ENCODE peak calls at places on chromosome 13, in four cellular contexts. One of them, this sample, is unnamed.

GRCh38 chr13:89968468-89968867 is 1379.0 kb upstream of the MIR17HG start:
- DNase-seq in mammary epithelial cell: no peak
- DNase-seq in Peyer's patch: no peak
- DNase-seq in CD8-positive, alpha-beta memory T cell: no peak
- DNase-seq in this sample: no peak

GRCh38 chr13:64482373-64482772 is 2747.8 kb downstream of the PCDH9 start:
- DNase-seq in mammary epithelial cell: no peak
- DNase-seq in Peyer's patch: no peak
- DNase-seq in CD8-positive, alpha-beta memory T cell: no peak
- DNase-seq in this sample: no peak

GRCh38 chr13:19845758-19846157 is 17.7 kb downstream of the ZMYM5 start:
- DNase-seq in mammary epithelial cell: peak; percentile 97
- DNase-seq in Peyer's patch: no peak
- DNase-seq in CD8-positive, alpha-beta memory T cell: no peak
- DNase-seq in this sample: no peak

GRCh38 chr13:80783926-80784325 is 443.0 kb upstream of the SPRY2 start:
- DNase-seq in mammary epithelial cell: no peak
- DNase-seq in Peyer's patch: no peak
- DNase-seq in CD8-positive, alpha-beta memory T cell: no peak
- DNase-seq in this sample: no peak

GRCh38 chr13:85366759-85367417 is 432.3 kb downstream of the SLITRK6 start:
- DNase-seq in mammary epithelial cell: no peak
- DNase-seq in Peyer's patch: no peak
- DNase-seq in CD8-positive, alpha-beta memory T cell: no peak
- DNase-seq in this sample: no peak

GRCh38 chr13:110214637-110215036 is 92.3 kb downstream of the COL4A1 start:
- DNase-seq in mammary epithelial cell: no peak
- DNase-seq in Peyer's patch: no peak
- DNase-seq in CD8-positive, alpha-beta memory T cell: no peak
- DNase-seq in this sample: no peak

GRCh38 chr13:35293579-35293978 is 182.9 kb downstream of the MAB21L1 start:
- DNase-seq in mammary epithelial cell: no peak
- DNase-seq in Peyer's patch: no peak
- DNase-seq in CD8-positive, alpha-beta memory T cell: no peak
- DNase-seq in this sample: no peak

GRCh38 chr13:21739771-21740170 is 68.9 kb downstream of the FGF9 start:
- DNase-seq in mammary epithelial cell: no peak
- DNase-seq in Peyer's patch: no peak
- DNase-seq in CD8-positive, alpha-beta memory T cell: no peak
- DNase-seq in this sample: no peak

GRCh38 chr13:59494560-59494970 is 669.2 kb downstream of the DIAPH3 start:
- DNase-seq in mammary epithelial cell: no peak
- DNase-seq in Peyer's patch: no peak
- DNase-seq in CD8-positive, alpha-beta memory T cell: no peak
- DNase-seq in this sample: peak; percentile 30

GRCh38 chr13:44300895-44301638 is 72.6 kb upstream of the SERP2 start:
- DNase-seq in mammary epithelial cell: peak; percentile 92
- DNase-seq in Peyer's patch: no peak
- DNase-seq in CD8-positive, alpha-beta memory T cell: no peak
- DNase-seq in this sample: peak; percentile 53

GRCh38 chr13:77860621-77861020 is 58.0 kb downstream of the EDNRB start:
- DNase-seq in mammary epithelial cell: no peak
- DNase-seq in Peyer's patch: no peak
- DNase-seq in CD8-positive, alpha-beta memory T cell: no peak
- DNase-seq in this sample: no peak

GRCh38 chr13:24854311-24854710 is 90.3 kb downstream of the RNF17 start:
- DNase-seq in mammary epithelial cell: peak; percentile 12
- DNase-seq in Peyer's patch: no peak
- DNase-seq in CD8-positive, alpha-beta memory T cell: no peak
- DNase-seq in this sample: no peak

GRCh38 chr13:51006067-51006800 is 96.6 kb downstream of the RNASEH2B start:
- DNase-seq in mammary epithelial cell: no peak
- DNase-seq in Peyer's patch: no peak
- DNase-seq in CD8-positive, alpha-beta memory T cell: no peak
- DNase-seq in this sample: no peak

GRCh38 chr13:51004918-51005460 is 95.4 kb downstream of the RNASEH2B start:
- DNase-seq in mammary epithelial cell: no peak
- DNase-seq in Peyer's patch: no peak
- DNase-seq in CD8-positive, alpha-beta memory T cell: no peak
- DNase-seq in this sample: no peak

GRCh38 chr13:51007216-51007615 is 97.6 kb downstream of the RNASEH2B start:
- DNase-seq in mammary epithelial cell: no peak
- DNase-seq in Peyer's patch: no peak
- DNase-seq in CD8-positive, alpha-beta memory T cell: no peak
- DNase-seq in this sample: no peak

GRCh38 chr13:51004111-51004865 is 94.7 kb downstream of the RNASEH2B start:
- DNase-seq in mammary epithelial cell: no peak
- DNase-seq in Peyer's patch: no peak
- DNase-seq in CD8-positive, alpha-beta memory T cell: no peak
- DNase-seq in this sample: no peak

GRCh38 chr13:51005566-51005965 is 96.0 kb downstream of the RNASEH2B start:
- DNase-seq in mammary epithelial cell: no peak
- DNase-seq in Peyer's patch: no peak
- DNase-seq in CD8-positive, alpha-beta memory T cell: no peak
- DNase-seq in this sample: no peak
- H3K27ac ChIP-seq in mammary epithelial cell: no peak overlapping the region
- H3K27ac ChIP-seq in Peyer's patch: peak overlapping the region; percentile 65
- H3K27ac ChIP-seq in CD8-positive, alpha-beta memory T cell: no peak overlapping the region
- H3K27ac ChIP-seq in this sample: peak overlapping the region; percentile 35

GRCh38 chr13:40348096-40348679 is 318.3 kb downstream of the FOXO1 start:
- DNase-seq in mammary epithelial cell: no peak
- DNase-seq in Peyer's patch: no peak
- DNase-seq in CD8-positive, alpha-beta memory T cell: no peak
- DNase-seq in this sample: no peak
- H3K27ac ChIP-seq in mammary epithelial cell: no peak overlapping the region
- H3K27ac ChIP-seq in Peyer's patch: no peak overlapping the region
- H3K27ac ChIP-seq in CD8-positive, alpha-beta memory T cell: no peak overlapping the region
- H3K27ac ChIP-seq in this sample: no peak overlapping the region

GRCh38 chr13:98820744-98821371 is 68.4 kb upstream of the SLC15A1 start:
- DNase-seq in mammary epithelial cell: no peak
- DNase-seq in Peyer's patch: no peak
- DNase-seq in CD8-positive, alpha-beta memory T cell: no peak
- DNase-seq in this sample: no peak

GRCh38 chr13:98823442-98823841 is 71.0 kb upstream of the SLC15A1 start:
- DNase-seq in mammary epithelial cell: no peak
- DNase-seq in Peyer's patch: no peak
- DNase-seq in CD8-positive, alpha-beta memory T cell: no peak
- DNase-seq in this sample: no peak

GRCh38 chr13:98819382-98819781 is 66.9 kb upstream of the SLC15A1 start:
- DNase-seq in mammary epithelial cell: no peak
- DNase-seq in Peyer's patch: no peak
- DNase-seq in CD8-positive, alpha-beta memory T cell: no peak
- DNase-seq in this sample: peak; percentile 41

GRCh38 chr13:98824376-98825160 is 72.1 kb upstream of the SLC15A1 start:
- DNase-seq in mammary epithelial cell: peak; percentile 53
- DNase-seq in Peyer's patch: no peak
- DNase-seq in CD8-positive, alpha-beta memory T cell: no peak
- DNase-seq in this sample: no peak

DNA sequence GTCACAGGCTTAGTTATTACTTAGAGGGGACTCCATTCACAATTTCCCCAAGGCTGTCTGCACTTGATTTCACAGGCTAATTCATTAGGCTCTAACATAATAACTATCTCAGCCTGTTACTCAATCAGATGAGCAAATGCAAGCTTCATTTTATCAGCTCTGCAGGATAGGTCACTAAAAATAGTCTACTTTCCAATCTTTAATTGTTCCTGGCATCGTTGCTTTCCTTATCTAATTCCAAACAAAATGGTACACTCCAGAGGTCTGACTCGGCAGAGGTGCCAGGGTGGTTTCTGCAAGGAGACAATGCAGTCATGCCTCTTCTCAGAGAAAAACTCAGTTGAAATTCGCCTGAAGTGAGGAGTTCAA is 69.8 kb upstream of the SLC15A1 start:
- DNase-seq in mammary epithelial cell: no peak
- DNase-seq in Peyer's patch: no peak
- DNase-seq in CD8-positive, alpha-beta memory T cell: no peak
- DNase-seq in this sample: no peak
- H3K27ac ChIP-seq in mammary epithelial cell: no peak overlapping the region
- H3K27ac ChIP-seq in Peyer's patch: peak overlapping the region; percentile 55
- H3K27ac ChIP-seq in CD8-positive, alpha-beta memory T cell: no peak overlapping the region
- H3K27ac ChIP-seq in this sample: peak overlapping the region; percentile 76

GRCh38 chr13:69706807-69707206 is 400.8 kb upstream of the ATXN8OS start:
- DNase-seq in mammary epithelial cell: no peak
- DNase-seq in Peyer's patch: no peak
- DNase-seq in CD8-positive, alpha-beta memory T cell: no peak
- DNase-seq in this sample: no peak

GRCh38 chr13:69704311-69704710 is 403.3 kb upstream of the ATXN8OS start:
- DNase-seq in mammary epithelial cell: peak; percentile 2
- DNase-seq in Peyer's patch: no peak
- DNase-seq in CD8-positive, alpha-beta memory T cell: no peak
- DNase-seq in this sample: no peak
- H3K27ac ChIP-seq in mammary epithelial cell: no peak overlapping the region
- H3K27ac ChIP-seq in Peyer's patch: no peak overlapping the region
- H3K27ac ChIP-seq in CD8-positive, alpha-beta memory T cell: no peak overlapping the region
- H3K27ac ChIP-seq in this sample: no peak overlapping the region

GRCh38 chr13:75715598-75716523 is 79.7 kb downstream of the LMO7 start:
- DNase-seq in mammary epithelial cell: peak; percentile 53
- DNase-seq in Peyer's patch: no peak
- DNase-seq in CD8-positive, alpha-beta memory T cell: no peak
- DNase-seq in this sample: no peak

GRCh38 chr13:75713852-75714251 is 77.7 kb downstream of the LMO7 start:
- DNase-seq in mammary epithelial cell: no peak
- DNase-seq in Peyer's patch: no peak
- DNase-seq in CD8-positive, alpha-beta memory T cell: no peak
- DNase-seq in this sample: no peak

GRCh38 chr13:75721307-75721706 is 85.2 kb downstream of the LMO7 start:
- DNase-seq in mammary epithelial cell: no peak
- DNase-seq in Peyer's patch: no peak
- DNase-seq in CD8-positive, alpha-beta memory T cell: no peak
- DNase-seq in this sample: no peak

GRCh38 chr13:75717525-75717924 is 81.4 kb downstream of the LMO7 start:
- DNase-seq in mammary epithelial cell: no peak
- DNase-seq in Peyer's patch: no peak
- DNase-seq in CD8-positive, alpha-beta memory T cell: no peak
- DNase-seq in this sample: no peak
- H3K27ac ChIP-seq in mammary epithelial cell: peak overlapping the region; percentile 54
- H3K27ac ChIP-seq in Peyer's patch: no peak overlapping the region
- H3K27ac ChIP-seq in CD8-positive, alpha-beta memory T cell: no peak overlapping the region
- H3K27ac ChIP-seq in this sample: no peak overlapping the region

GRCh38 chr13:40271931-40272775 is 394.3 kb downstream of the FOXO1 start:
- DNase-seq in mammary epithelial cell: peak; percentile 81
- DNase-seq in Peyer's patch: no peak
- DNase-seq in CD8-positive, alpha-beta memory T cell: no peak
- DNase-seq in this sample: peak; percentile 67
- H3K27ac ChIP-seq in mammary epithelial cell: peak overlapping the region; percentile 38
- H3K27ac ChIP-seq in Peyer's patch: peak overlapping the region; percentile 29
- H3K27ac ChIP-seq in CD8-positive, alpha-beta memory T cell: no peak overlapping the region
- H3K27ac ChIP-seq in this sample: peak overlapping the region; percentile 83

GRCh38 chr13:98821372-98822237 is 69.1 kb upstream of the SLC15A1 start:
- DNase-seq in mammary epithelial cell: no peak
- DNase-seq in Peyer's patch: no peak
- DNase-seq in CD8-positive, alpha-beta memory T cell: no peak
- DNase-seq in this sample: no peak
- H3K27ac ChIP-seq in mammary epithelial cell: no peak overlapping the region
- H3K27ac ChIP-seq in Peyer's patch: peak overlapping the region; percentile 55
- H3K27ac ChIP-seq in CD8-positive, alpha-beta memory T cell: no peak overlapping the region
- H3K27ac ChIP-seq in this sample: peak overlapping the region; percentile 76

This sample was measured in left ventricle myocardium inferior.